ENCODE peak calls at places on chromosomes 12 and 14, in five cellular contexts. A, J, M, C and N are unnamed samples.

GRCh38 chr12:10097521-10097920 is 1.3 kb downstream of the CLEC1A start:
- DNase-seq in M (no peak), J (no peak), C (no peak), A (peak; percentile 88), N (peak; percentile 27)

GRCh38 chr14:103805708-103806107 is 41.7 kb downstream of the PPP1R13B start:
- DNase-seq in C (no peak), M (no peak), J (no peak), A (no peak), N (no peak)

GRCh38 chr12:27969901-27970390 is 2.6 kb downstream of the PTHLH start:
- DNase-seq in C (no peak), M (no peak), J (peak; percentile 76), A (no peak), N (no peak)

GRCh38 chr12:6336859-6337744 is 4.8 kb downstream of the TNFRSF1A start:
- DNase-seq in C (peak; percentile 56), J (peak; percentile 61), A (no peak), M (peak; percentile 56), N (no peak)

GRCh38 chr12:5096241-5096880 is 52.7 kb downstream of the KCNA5 start:
- DNase-seq in M (no peak), J (no peak), A (peak; percentile 46), C (no peak), N (no peak)

GRCh38 chr14:21268612-21269251 is 510 bp downstream of the HNRNPC start:
- DNase-seq in J (no peak), C (no peak), M (peak; percentile 47), A (no peak), N (no peak)

GRCh38 chr12:42284157-42284556 is 41.7 kb downstream of the ZCRB1 start:
- DNase-seq in A (no peak), M (no peak), J (no peak), C (no peak), N (no peak)

GRCh38 chr14:75323571-75323970 is 44.9 kb downstream of the FOS start:
- DNase-seq in M (no peak), C (no peak), J (no peak), A (no peak), N (no peak)

GRCh38 chr14:81211844-81212243 is 8.9 kb downstream of the GTF2A1 start:
- DNase-seq in J (peak; percentile 12), C (no peak), A (no peak), M (no peak), N (no peak)

GRCh38 chr12:19301223-19301622 is 138.1 kb upstream of the AEBP2 start:
- DNase-seq in M (no peak), A (no peak), J (no peak), C (no peak), N (no peak)

GRCh38 chr12:26642361-26642760 is 190.6 kb downstream of the ITPR2 start:
- DNase-seq in J (no peak), C (no peak), M (no peak), A (peak; percentile 11), N (no peak)